ENCODE peak calls at places on chromosomes 16 and 17, in four cellular contexts. One of them, this sample, is unnamed.

GRCh38 chr17:9434502-9435113 is 141.0 kb downstream of the STX8 start:
- DNase-seq in K562: no peak
- DNase-seq in SK-N-SH: no peak
- DNase-seq in HepG2: no peak
- DNase-seq in this sample: no peak

GRCh38 chr16:22001591-22001990 is 675 bp upstream of the PDZD9 start:
- DNase-seq in K562: no peak
- DNase-seq in SK-N-SH: no peak
- DNase-seq in HepG2: no peak
- DNase-seq in this sample: no peak

GRCh38 chr16:89320717-89321501 is 103.4 kb downstream of the ZNF778 start:
- DNase-seq in K562: peak
- DNase-seq in SK-N-SH: no peak
- DNase-seq in HepG2: no peak
- DNase-seq in this sample: peak

GRCh38 chr17:78802459-78802858 is 20.4 kb upstream of the CYTH1 start:
- DNase-seq in K562: no peak
- DNase-seq in SK-N-SH: no peak
- DNase-seq in HepG2: no peak
- DNase-seq in this sample: no peak

GRCh38 chr17:17768415-17769088 is 68.2 kb downstream of the SREBF1 start:
- DNase-seq in K562: no peak
- DNase-seq in SK-N-SH: peak
- DNase-seq in HepG2: no peak
- DNase-seq in this sample: no peak

GRCh38 chr16:55478827-55479559 is at the start of gene MMP2:
- DNase-seq in K562: no peak
- DNase-seq in SK-N-SH: peak
- DNase-seq in HepG2: no peak
- DNase-seq in this sample: peak

GRCh38 chr16:8641671-8642070 is 20.2 kb downstream of the METTL22 start:
- DNase-seq in K562: no peak
- DNase-seq in SK-N-SH: no peak
- DNase-seq in HepG2: no peak
- DNase-seq in this sample: no peak

GRCh38 chr16:11743308-11744074 is 834 bp upstream of the TXNDC11 start:
- DNase-seq in K562: no peak
- DNase-seq in SK-N-SH: peak
- DNase-seq in HepG2: peak
- DNase-seq in this sample: no peak

GRCh38 chr16:77059441-77059840 is 131.5 kb upstream of the MON1B start:
- DNase-seq in K562: no peak
- DNase-seq in SK-N-SH: no peak
- DNase-seq in HepG2: no peak
- DNase-seq in this sample: no peak

GRCh38 chr17:4721203-4722135 is 9.8 kb upstream of the MED11 start:
- DNase-seq in K562: peak
- DNase-seq in SK-N-SH: no peak
- DNase-seq in HepG2: peak
- DNase-seq in this sample: no peak

GRCh38 chr17:71975998-71976649 is 144.7 kb upstream of the SOX9 start:
- DNase-seq in K562: no peak
- DNase-seq in SK-N-SH: peak
- DNase-seq in HepG2: no peak
- DNase-seq in this sample: peak

GRCh38 chr17:50689251-50689650 is 18.5 kb downstream of the ANKRD40 start:
- DNase-seq in K562: peak
- DNase-seq in SK-N-SH: no peak
- DNase-seq in HepG2: no peak
- DNase-seq in this sample: no peak

GRCh38 chr16:1174477-1175357 is 21.8 kb downstream of the CACNA1H start:
- DNase-seq in K562: no peak
- DNase-seq in SK-N-SH: no peak
- DNase-seq in HepG2: peak
- DNase-seq in this sample: no peak

GRCh38 chr17:14011740-14012405 is 57.4 kb upstream of the COX10 start:
- DNase-seq in K562: no peak
- DNase-seq in SK-N-SH: no peak
- DNase-seq in HepG2: no peak
- DNase-seq in this sample: no peak

GRCh38 chr16:10741844-10742243 is 1.8 kb upstream of the NUBP1 start:
- DNase-seq in K562: no peak
- DNase-seq in SK-N-SH: peak
- DNase-seq in HepG2: no peak
- DNase-seq in this sample: no peak

GRCh38 chr17:28523876-28524275 is 17.7 kb downstream of the FOXN1 start:
- DNase-seq in K562: no peak
- DNase-seq in SK-N-SH: no peak
- DNase-seq in HepG2: no peak
- DNase-seq in this sample: no peak

GRCh38 chr17:45229681-45230409 is 8.2 kb downstream of the FMNL1 start:
- DNase-seq in K562: no peak
- DNase-seq in SK-N-SH: no peak
- DNase-seq in HepG2: no peak
- DNase-seq in this sample: no peak

GRCh38 chr16:88881090-88881580 is 14.7 kb upstream of the PABPN1L start:
- DNase-seq in K562: no peak
- DNase-seq in SK-N-SH: no peak
- DNase-seq in HepG2: no peak
- DNase-seq in this sample: peak

GRCh38 chr16:66363196-66363777 is 3.2 kb upstream of the CDH5 start:
- DNase-seq in K562: no peak
- DNase-seq in SK-N-SH: no peak
- DNase-seq in HepG2: no peak
- DNase-seq in this sample: no peak

GRCh38 chr16:51237861-51238378 is 86.8 kb upstream of the SALL1 start:
- DNase-seq in K562: no peak
- DNase-seq in SK-N-SH: no peak
- DNase-seq in HepG2: peak
- DNase-seq in this sample: no peak

GRCh38 chr17:2547176-2547575 is 35.5 kb upstream of the METTL16 start:
- DNase-seq in K562: no peak
- DNase-seq in SK-N-SH: peak
- DNase-seq in HepG2: peak
- DNase-seq in this sample: no peak

GRCh38 chr17:79811036-79811887 is 14.4 kb upstream of the CBX8 start:
- DNase-seq in K562: peak
- DNase-seq in SK-N-SH: peak
- DNase-seq in HepG2: peak
- DNase-seq in this sample: no peak

GRCh38 chr17:73827627-73828241 is 183.5 kb upstream of the SDK2 start:
- DNase-seq in K562: no peak
- DNase-seq in SK-N-SH: no peak
- DNase-seq in HepG2: peak
- DNase-seq in this sample: no peak

GRCh38 chr16:89219365-89219764 is 1.9 kb downstream of the ZNF778 start:
- DNase-seq in K562: peak
- DNase-seq in SK-N-SH: no peak
- DNase-seq in HepG2: no peak
- DNase-seq in this sample: no peak

GRCh38 chr16:5790512-5790911 is 692.9 kb upstream of the EEF2KMT start:
- DNase-seq in K562: no peak
- DNase-seq in SK-N-SH: no peak
- DNase-seq in HepG2: no peak
- DNase-seq in this sample: no peak

GRCh38 chr16:73000020-73000906 is 47.7 kb downstream of the ZFHX3 start:
- DNase-seq in K562: no peak
- DNase-seq in SK-N-SH: no peak
- DNase-seq in HepG2: peak
- DNase-seq in this sample: no peak

GRCh38 chr17:67376892-67377726 is at the start of gene PITPNC1:
- DNase-seq in K562: peak
- DNase-seq in SK-N-SH: peak
- DNase-seq in HepG2: peak
- DNase-seq in this sample: peak

GRCh38 chr17:74080936-74081335 is 122.5 kb upstream of the RPL38 start:
- DNase-seq in K562: no peak
- DNase-seq in SK-N-SH: no peak
- DNase-seq in HepG2: no peak
- DNase-seq in this sample: no peak

GRCh38 chr17:41835800-41836549 is at the start of gene NT5C3B:
- DNase-seq in K562: peak
- DNase-seq in SK-N-SH: peak
- DNase-seq in HepG2: peak
- DNase-seq in this sample: peak

GRCh38 chr17:2695961-2696760 is 15.4 kb downstream of the CLUH start:
- DNase-seq in K562: no peak
- DNase-seq in SK-N-SH: peak
- DNase-seq in HepG2: no peak
- DNase-seq in this sample: peak

GRCh38 chr17:28599311-28600184 is 723 bp upstream of the SPAG5 start:
- DNase-seq in K562: peak
- DNase-seq in SK-N-SH: peak
- DNase-seq in HepG2: peak
- DNase-seq in this sample: no peak

GRCh38 chr16:57684626-57685358 is 9.8 kb upstream of the DRC7 start:
- DNase-seq in K562: no peak
- DNase-seq in SK-N-SH: no peak
- DNase-seq in HepG2: no peak
- DNase-seq in this sample: no peak

GRCh38 chr16:59385953-59386352 is 651.8 kb upstream of the GOT2 start:
- DNase-seq in K562: no peak
- DNase-seq in SK-N-SH: no peak
- DNase-seq in HepG2: no peak
- DNase-seq in this sample: no peak

GRCh38 chr16:46711106-46711769 is 21.8 kb downstream of the ORC6 start:
- DNase-seq in K562: no peak
- DNase-seq in SK-N-SH: no peak
- DNase-seq in HepG2: no peak
- DNase-seq in this sample: no peak

GRCh38 chr17:17739388-17740066 is 58.3 kb downstream of the RAI1 start:
- DNase-seq in K562: peak
- DNase-seq in SK-N-SH: peak
- DNase-seq in HepG2: no peak
- DNase-seq in this sample: no peak

GRCh38 chr17:77585142-77585860 is 373.2 kb upstream of the TNRC6C start:
- DNase-seq in K562: no peak
- DNase-seq in SK-N-SH: no peak
- DNase-seq in HepG2: no peak
- DNase-seq in this sample: no peak

DNA sequence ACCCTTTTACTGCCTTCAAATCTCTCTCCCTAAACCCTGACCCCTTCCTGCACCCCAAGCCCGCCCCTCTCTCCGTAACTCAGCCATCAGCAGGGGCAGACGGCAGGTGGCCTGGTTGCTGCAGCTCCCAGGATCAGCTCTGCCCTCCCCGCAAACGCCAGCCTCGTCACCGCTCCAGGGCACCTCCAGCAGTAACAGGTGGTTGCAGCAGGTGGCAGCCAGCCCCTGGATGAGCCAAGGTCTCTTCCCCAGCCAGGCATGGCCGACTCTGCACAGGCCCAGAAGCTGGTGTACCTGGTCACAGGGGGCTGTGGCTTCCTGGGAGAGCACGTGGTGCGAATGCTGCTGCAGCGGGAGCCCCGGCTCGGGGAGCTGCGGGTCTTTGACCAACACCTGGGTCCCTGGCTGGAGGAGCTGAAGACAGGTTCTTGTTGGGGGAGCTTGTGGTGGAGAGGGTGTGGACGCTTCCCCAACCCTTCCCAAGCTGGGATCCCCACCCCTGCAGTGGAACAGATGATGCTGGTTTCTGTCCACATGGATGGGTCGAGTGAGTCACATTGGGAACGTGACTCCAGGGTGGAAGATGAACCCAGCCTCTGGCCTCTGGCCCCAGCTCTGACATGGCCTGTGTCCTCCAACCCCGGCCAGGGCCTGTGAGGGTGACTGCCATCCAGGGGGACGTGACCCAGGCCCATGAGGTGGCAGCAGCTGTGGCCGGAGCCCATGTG is 558 bp downstream of the HSD3B7 start:
- DNase-seq in K562: peak
- DNase-seq in SK-N-SH: peak
- DNase-seq in HepG2: peak
- DNase-seq in this sample: peak
- TF ChIP-seq CTCF in K562: no peak
- TF ChIP-seq CTCF in SK-N-SH: no peak
- TF ChIP-seq CTCF in HepG2: peak
- TF ChIP-seq CTCF in this sample: no peak

GRCh38 chr16:75485230-75486013 is 9.8 kb downstream of the CHST6 start:
- DNase-seq in K562: no peak
- DNase-seq in SK-N-SH: no peak
- DNase-seq in HepG2: no peak
- DNase-seq in this sample: no peak
- TF ChIP-seq FOXJ3 in K562: no peak
- TF ChIP-seq FOXJ3 in SK-N-SH: no peak
- TF ChIP-seq FOXJ3 in HepG2: no peak
- TF ChIP-seq FOXJ3 in this sample: no peak

DNA sequence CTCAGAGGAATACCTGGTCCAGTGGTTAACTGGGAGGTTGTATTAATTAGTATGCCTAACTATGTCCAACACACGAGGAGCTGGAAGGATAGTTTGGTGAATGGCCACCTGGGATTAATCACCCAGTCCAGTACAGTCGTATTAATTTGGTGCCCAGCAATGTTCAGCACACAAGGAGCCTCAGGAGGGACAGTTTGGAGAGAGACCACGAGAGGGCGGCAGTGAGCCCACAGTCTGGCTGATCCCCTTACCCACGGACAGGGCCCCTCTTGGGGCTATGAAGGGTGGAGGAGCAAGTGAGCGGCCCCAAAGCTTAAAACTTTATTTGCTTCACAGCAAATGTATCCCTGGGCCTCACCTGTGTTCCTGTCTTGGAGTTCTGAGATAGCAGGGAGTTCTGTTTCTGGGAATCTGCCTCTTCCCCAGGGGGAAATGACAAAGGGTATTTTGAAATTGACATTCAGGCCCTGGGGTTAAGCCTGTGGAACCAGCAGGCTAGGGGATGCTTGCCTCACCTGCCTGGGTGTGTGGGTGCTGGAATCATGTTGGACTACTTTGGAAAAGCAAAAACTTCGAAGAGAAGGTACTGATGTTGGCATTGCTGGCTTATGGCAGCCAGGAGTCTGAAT is 227.4 kb upstream of the ASIC2 start:
- DNase-seq in K562: peak
- DNase-seq in SK-N-SH: peak
- DNase-seq in HepG2: peak
- DNase-seq in this sample: peak
- TF ChIP-seq CTCF in K562: peak
- TF ChIP-seq CTCF in SK-N-SH: peak
- TF ChIP-seq CTCF in HepG2: peak
- TF ChIP-seq CTCF in this sample: peak

DNA sequence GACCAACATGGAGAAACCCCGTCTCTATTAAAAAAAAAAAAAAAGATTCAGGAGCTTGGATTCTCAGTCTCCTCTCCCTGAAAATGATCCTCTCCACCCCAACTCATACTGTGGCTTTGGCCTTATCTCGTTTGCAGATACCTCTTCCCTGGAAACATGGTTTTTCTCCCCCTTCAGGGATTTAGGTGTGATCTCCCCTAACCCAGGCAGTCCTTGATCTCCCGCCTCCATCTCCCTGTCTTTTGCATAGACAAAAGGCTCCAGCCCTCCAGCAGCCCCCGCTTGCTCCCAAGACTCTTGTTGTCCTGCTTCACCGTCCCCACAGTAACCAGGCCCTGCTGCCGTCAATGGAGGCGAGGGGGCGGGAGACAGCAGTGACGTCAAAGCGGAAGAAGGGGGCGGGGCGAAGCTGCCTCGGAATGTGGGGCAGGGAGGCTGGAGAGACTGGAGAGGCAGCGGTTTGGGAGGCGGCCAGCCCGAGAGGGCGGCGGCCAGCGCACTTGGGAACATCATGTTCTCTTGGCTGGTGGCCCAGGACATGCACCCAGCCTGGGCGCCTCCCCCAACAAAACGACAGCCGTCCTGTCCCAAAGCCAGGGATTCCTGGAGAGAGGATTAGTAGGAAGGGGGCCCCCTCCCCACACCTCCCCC is 1.9 kb upstream of the PER1 start:
- DNase-seq in K562: peak
- DNase-seq in SK-N-SH: peak
- DNase-seq in HepG2: peak
- DNase-seq in this sample: peak
- TF ChIP-seq FOXJ3 in K562: peak
- TF ChIP-seq FOXJ3 in SK-N-SH: no peak
- TF ChIP-seq FOXJ3 in HepG2: no peak
- TF ChIP-seq FOXJ3 in this sample: no peak

This sample was measured in WTC11.